ENCODE peak calls at places on chromosomes 4 and X, in six cellular contexts. S is IMR-90, X is amniotic stem cell, H is HS-5, M is NCI-H1417 treated with DMSO at 0.1 percent for 48 hours, Z is H1. O is an unnamed sample.

GRCh38 chr4:173182403-173182802 is 13.8 kb downstream of the GALNT7 start:
- DNase-seq in S (peak; percentile 88), X (no peak), H (peak; percentile 62), M (no peak), Z (no peak), O (no peak)

GRCh38 chr4:73308286-73308685 is 49.7 kb upstream of the ANKRD17 start:
- DNase-seq in S (peak; percentile 61), X (no peak), H (no peak), M (no peak), Z (no peak), O (no peak)

GRCh38 chr4:1404573-1405248 is 1.5 kb downstream of the NKX1-1 start:
- DNase-seq in S (no peak), X (no peak), H (no peak), M (no peak), Z (no peak), O (no peak)

GRCh38 chr4:13182136-13182535 is 302.0 kb downstream of the RAB28 start:
- DNase-seq in S (no peak), X (no peak), H (no peak), M (no peak), Z (no peak), O (no peak)

GRCh38 chrX:68832101-68832416 is 3.2 kb downstream of the EFNB1 start:
- DNase-seq in S (peak; percentile 83), X (peak; percentile 35), H (no peak), M (no peak), Z (no peak), O (peak; percentile 23)

GRCh38 chr4:102640669-102641068 is 120.1 kb downstream of the MANBA start:
- DNase-seq in S (peak; percentile 72), X (no peak), H (no peak), M (no peak), Z (no peak), O (no peak)

GRCh38 chrX:42694260-42694815 is 83.6 kb downstream of the PPP1R2C start:
- DNase-seq in S (no peak), X (peak; percentile 3), H (no peak), M (no peak), Z (no peak), O (no peak)

GRCh38 chrX:68945603-68946228 is 116.9 kb downstream of the EFNB1 start:
- DNase-seq in S (peak; percentile 70), X (no peak), H (no peak), M (no peak), Z (no peak), O (no peak)

GRCh38 chr4:60989141-60989540 is 211.0 kb upstream of the ADGRL3 start:
- DNase-seq in S (no peak), X (no peak), H (no peak), M (no peak), Z (no peak), O (no peak)

GRCh38 chrX:10177004-10177396 is 20.2 kb downstream of the CLCN4 start:
- DNase-seq in S (no peak), X (no peak), H (no peak), M (no peak), Z (no peak), O (no peak)

GRCh38 chr4:127239902-127240575 is 392.7 kb upstream of the INTU start:
- DNase-seq in S (no peak), X (no peak), H (no peak), M (no peak), Z (no peak), O (no peak)

GRCh38 chr4:171981185-171981584 is 168.0 kb downstream of the GALNTL6 start:
- DNase-seq in S (no peak), X (no peak), H (no peak), M (no peak), Z (no peak), O (no peak)

GRCh38 chr4:47839259-47839658 is 1.4 kb upstream of the CORIN start:
- DNase-seq in S (peak; percentile 62), X (no peak), H (no peak), M (no peak), Z (no peak), O (no peak)

GRCh38 chrX:146907391-146908240 is 93.1 kb upstream of the CXorf51A start:
- DNase-seq in S (no peak), X (no peak), H (no peak), M (no peak), Z (no peak), O (no peak)

GRCh38 chrX:110512341-110512740 is 153.7 kb downstream of the RTL9 start:
- DNase-seq in S (no peak), X (no peak), H (no peak), M (no peak), Z (no peak), O (no peak)

GRCh38 chr4:88058295-88058694 is 50.9 kb downstream of the PKD2 start:
- DNase-seq in S (no peak), X (no peak), H (no peak), M (no peak), Z (no peak), O (no peak)

GRCh38 chrX:95675011-95675410 is 1009.6 kb upstream of the DIAPH2 start:
- DNase-seq in S (no peak), X (no peak), H (no peak), M (no peak), Z (no peak), O (no peak)

GRCh38 chr4:87498446-87498900 is 30.7 kb downstream of the SPARCL1 start:
- DNase-seq in S (peak; percentile 47), X (peak; percentile 18), H (no peak), M (no peak), Z (no peak), O (no peak)

GRCh38 chr4:184437988-184438774 is 36.2 kb downstream of the IRF2 start:
- DNase-seq in S (peak; percentile 17), X (no peak), H (no peak), M (no peak), Z (no peak), O (no peak)

GRCh38 chrX:141982296-141982695 is 78.6 kb downstream of the MAGEC1 start:
- DNase-seq in S (no peak), X (no peak), H (no peak), M (no peak), Z (no peak), O (no peak)

GRCh38 chr4:6885953-6886557 is 23.6 kb upstream of the TBC1D14 start:
- DNase-seq in S (peak; percentile 66), X (no peak), H (no peak), M (no peak), Z (no peak), O (peak; percentile 44)

GRCh38 chr4:1511441-1512041 is 105.3 kb upstream of the NKX1-1 start:
- DNase-seq in S (peak; percentile 36), X (no peak), H (no peak), M (no peak), Z (no peak), O (no peak)

GRCh38 chr4:138310991-138311390 is 68.8 kb upstream of the SLC7A11 start:
- DNase-seq in S (peak; percentile 62), X (peak; percentile 11), H (peak; percentile 6), M (no peak), Z (no peak), O (no peak)

GRCh38 chrX:38095971-38096529 is 89.7 kb downstream of the SYTL5 start:
- DNase-seq in S (peak; percentile 58), X (no peak), H (no peak), M (no peak), Z (no peak), O (peak; percentile 23)

GRCh38 chrX:18758166-18758932 is 50.9 kb downstream of the PPEF1 start:
- DNase-seq in S (no peak), X (no peak), H (no peak), M (no peak), Z (no peak), O (no peak)